ENCODE peak calls at places on chromosomes 6 and 20, in eight cellular contexts. S is heart right ventricle, N is cardiac muscle cell, V is BJ, X is psoas muscle, H is brain microvascular endothelial cell, K is GM23338, Y is H9. E is an unnamed sample.

GRCh38 chr6:135087403-135087802 is 32.8 kb upstream of the HBS1L start:
- DNase-seq in S (no peak), N (no peak), V (no peak), X (no peak), H (no peak), K (peak; percentile 60), Y (peak; percentile 43), E (no peak)

GRCh38 chr20:45917790-45918141 is 5.8 kb upstream of the PLTP start:
- DNase-seq in S (no peak), N (no peak), V (no peak), X (no peak), H (no peak), K (no peak), Y (no peak), E (no peak)

GRCh38 chr6:20952605-20953004 is 418.3 kb downstream of the CDKAL1 start:
- DNase-seq in S (no peak), N (no peak), V (peak; percentile 75), X (no peak), H (peak; percentile 60), K (no peak), Y (peak; percentile 27), E (no peak)

GRCh38 chr6:52498538-52499017 is 78.3 kb downstream of the TRAM2 start:
- DNase-seq in S (no peak), N (no peak), V (no peak), X (no peak), H (no peak), K (no peak), Y (no peak), E (no peak)

GRCh38 chr20:20446613-20447012 is 78.7 kb downstream of the INSM1 start:
- DNase-seq in S (no peak), N (no peak), V (no peak), X (no peak), H (no peak), K (no peak), Y (no peak), E (no peak)

GRCh38 chr6:74356385-74356784 is 660.4 kb downstream of the CD109 start:
- DNase-seq in S (no peak), N (no peak), V (no peak), X (no peak), H (peak; percentile 17), K (peak; percentile 12), Y (no peak), E (no peak)

GRCh38 chr20:532530-532929 is 11.1 kb downstream of the CSNK2A1 start:
- DNase-seq in S (no peak), N (no peak), V (no peak), X (no peak), H (no peak), K (no peak), Y (no peak), E (no peak)

GRCh38 chr6:209432-210103 is 82.7 kb upstream of the DUSP22 start:
- DNase-seq in S (no peak), N (no peak), V (no peak), X (no peak), H (no peak), K (no peak), Y (no peak), E (no peak)

GRCh38 chr20:13418263-13419229 is 197.5 kb downstream of the ISM1 start:
- DNase-seq in S (no peak), N (no peak), V (no peak), X (no peak), H (no peak), K (no peak), Y (no peak), E (no peak)

GRCh38 chr6:77151241-77151640 is 312.1 kb downstream of the HTR1B start:
- DNase-seq in S (no peak), N (no peak), V (no peak), X (no peak), H (no peak), K (no peak), Y (no peak), E (no peak)

GRCh38 chr6:56688521-56688920 is 45.8 kb upstream of the DST start:
- DNase-seq in S (no peak), N (no peak), V (no peak), X (no peak), H (no peak), K (no peak), Y (no peak), E (no peak)

GRCh38 chr20:57987659-57988058 is 240.8 kb downstream of the ANKRD60 start:
- DNase-seq in S (no peak), N (no peak), V (no peak), X (no peak), H (no peak), K (no peak), Y (no peak), E (no peak)

GRCh38 chr6:53439556-53439955 is 90.8 kb upstream of the ELOVL5 start:
- DNase-seq in S (no peak), N (no peak), V (peak; percentile 67), X (no peak), H (peak; percentile 13), K (no peak), Y (no peak), E (no peak)

GRCh38 chr20:50389437-50389807 is 120.8 kb upstream of the PTPN1 start:
- DNase-seq in S (peak; percentile 42), N (no peak), V (no peak), X (no peak), H (no peak), K (no peak), Y (no peak), E (peak; percentile 80)

GRCh38 chr6:80969439-80969838 is 783.0 kb downstream of the TENT5A start:
- DNase-seq in S (no peak), N (no peak), V (no peak), X (no peak), H (no peak), K (no peak), Y (no peak), E (no peak)

GRCh38 chr6:124995645-124996325 is 33.5 kb downstream of the RNF217 start:
- DNase-seq in S (no peak), N (no peak), V (no peak), X (no peak), H (no peak), K (no peak), Y (no peak), E (no peak)

GRCh38 chr6:109024784-109025183 is 69.9 kb downstream of the SESN1 start:
- DNase-seq in S (peak; percentile 28), N (no peak), V (no peak), X (peak; percentile 21), H (peak; percentile 38), K (peak; percentile 67), Y (peak; percentile 49), E (no peak)

GRCh38 chr6:36686668-36687513 is 8.4 kb downstream of the CDKN1A start:
- DNase-seq in S (no peak), N (no peak), V (no peak), X (no peak), H (no peak), K (no peak), Y (no peak), E (no peak)

GRCh38 chr6:37612475-37612874 is 85.2 kb downstream of the MDGA1 start:
- DNase-seq in S (no peak), N (no peak), V (no peak), X (no peak), H (no peak), K (no peak), Y (no peak), E (no peak)

GRCh38 chr6:157514659-157515496 is 133.9 kb downstream of the ZDHHC14 start:
- DNase-seq in S (no peak), N (no peak), V (peak; percentile 26), X (peak; percentile 53), H (peak; percentile 62), K (no peak), Y (no peak), E (no peak)

GRCh38 chr20:8663424-8663823 is 405.5 kb upstream of the PLCB4 start:
- DNase-seq in S (no peak), N (no peak), V (no peak), X (no peak), H (no peak), K (no peak), Y (no peak), E (no peak)

GRCh38 chr6:113796040-113796439 is 61.1 kb upstream of the MARCKS start:
- DNase-seq in S (no peak), N (no peak), V (no peak), X (no peak), H (no peak), K (no peak), Y (no peak), E (no peak)

GRCh38 chr6:86756623-86757246 is 180.6 kb upstream of the HTR1E start:
- DNase-seq in S (no peak), N (no peak), V (no peak), X (no peak), H (no peak), K (peak; percentile 39), Y (peak; percentile 31), E (no peak)

DNA sequence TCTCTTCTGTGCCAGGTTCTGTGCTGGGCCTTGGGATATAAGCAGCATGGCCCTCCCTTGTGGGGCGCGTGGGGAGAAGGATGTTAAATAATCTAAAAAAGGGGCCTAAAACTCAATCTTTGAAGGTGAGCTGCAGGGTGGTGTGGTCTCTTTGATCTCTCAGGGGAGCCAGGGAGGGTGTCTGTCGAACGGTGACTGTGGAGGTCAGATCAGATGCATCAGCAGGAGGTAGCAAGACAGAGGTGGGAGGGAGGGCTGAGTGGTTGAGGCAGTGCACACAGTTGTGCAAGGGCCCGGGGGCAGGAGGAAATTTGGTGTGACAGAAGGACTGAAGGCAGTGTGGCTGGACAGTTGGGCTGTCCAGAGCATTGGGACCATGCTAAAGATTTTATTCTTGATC is 287.3 kb downstream of the BMP7 start:
- DNase-seq in S (no peak), N (no peak), V (no peak), X (no peak), H (no peak), K (no peak), Y (no peak), E (no peak)
- H3K27me3 ChIP-seq in S (peaks cover 59% of the 10 kb centered on the region), N (peaks cover 34% of the 10 kb centered on the region), V (peaks cover 5% of the 10 kb centered on the region), X (peaks cover 2% of the 10 kb centered on the region), H (no peaks in the 10 kb centered on the region), K (peaks cover 5% of the 10 kb centered on the region), Y (no peaks in the 10 kb centered on the region), E (no peaks in the 10 kb centered on the region)

GRCh38 chr6:43347021-43347420 is 22.4 kb downstream of the ZNF318 start:
- DNase-seq in S (no peak), N (no peak), V (no peak), X (no peak), H (no peak), K (no peak), Y (no peak), E (no peak)
- H3K27me3 ChIP-seq in S (no peaks in the 10 kb centered on the region), N (no peaks in the 10 kb centered on the region), V (no peaks in the 10 kb centered on the region), X (no peaks in the 10 kb centered on the region), H (no peaks in the 10 kb centered on the region), K (no peaks in the 10 kb centered on the region), Y (no peaks in the 10 kb centered on the region), E (no peaks in the 10 kb centered on the region)

GRCh38 chr6:73354389-73354651 is 244 bp upstream of the DPPA5 start:
- DNase-seq in S (no peak), N (no peak), V (no peak), X (no peak), H (no peak), K (no peak), Y (no peak), E (no peak)
- H3K27me3 ChIP-seq in S (peaks cover 31% of the 10 kb centered on the region), N (no peaks in the 10 kb centered on the region), V (peaks cover 6% of the 10 kb centered on the region), X (no peaks in the 10 kb centered on the region), H (peaks cover 6% of the 10 kb centered on the region), K (no peaks in the 10 kb centered on the region), Y (no peaks in the 10 kb centered on the region), E (no peaks in the 10 kb centered on the region)

DNA sequence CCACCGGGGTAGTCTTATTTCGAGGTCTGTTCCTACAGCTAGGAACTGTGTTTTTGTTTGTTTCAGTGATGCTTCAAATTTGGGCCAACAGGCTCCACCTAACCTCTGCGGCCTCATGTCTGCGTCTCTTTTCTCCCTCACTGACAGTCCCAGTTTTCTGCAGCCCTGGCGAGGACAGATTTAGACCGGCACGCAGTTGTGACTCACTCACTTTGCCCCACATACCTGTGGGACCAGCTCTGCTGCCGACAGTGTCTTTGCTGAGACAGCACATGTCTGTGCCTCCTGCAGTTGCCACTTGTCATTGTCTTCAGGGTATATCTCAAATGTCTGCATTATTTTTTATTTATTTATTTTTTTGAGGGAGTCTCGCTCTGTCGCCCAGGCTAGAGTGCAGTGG is 29.2 kb downstream of the OSBPL2 start:
- DNase-seq in S (no peak), N (no peak), V (no peak), X (peak; percentile 67), H (no peak), K (no peak), Y (no peak), E (no peak)
- H3K27me3 ChIP-seq in S (no peaks in the 10 kb centered on the region), N (no peaks in the 10 kb centered on the region), V (no peaks in the 10 kb centered on the region), X (no peaks in the 10 kb centered on the region), H (no peaks in the 10 kb centered on the region), K (no peaks in the 10 kb centered on the region), Y (no peaks in the 10 kb centered on the region), E (no peaks in the 10 kb centered on the region)

E was measured in ascending aorta.